ENCODE peak calls at places on chromosomes 7 and 10, in nine cellular contexts. T is tibial nerve; V is NCI-H460; N is mammary epithelial cell; B is stimulated activated CD4-positive, alpha-beta T cell treated with anti-CD3 and anti-CD28 coated beads, Interleukin-4, amount 100 ng/mL, for 4 hours; Y is activated CD4-positive, alpha-beta T cell treated with anti-CD3 and anti-CD28 coated beads for 24 hours; I is OCI-M1; W is T-cell; Q is cardiac fibroblast. M is an unnamed sample.

GRCh38 chr10:97195654-97196212 is 10.0 kb upstream of the SLIT1 start:
- DNase-seq in Q (no peak), I (no peak), B (no peak), N (no peak), V (no peak), Y (no peak), W (no peak), T (no peak), M (no peak)

GRCh38 chr7:110944966-110945644 is 145.8 kb upstream of the LRRN3 start:
- DNase-seq in W (no peak), T (no peak), I (peak; percentile 8), Y (no peak), N (no peak), B (no peak), V (no peak), Q (no peak), M (no peak)

GRCh38 chr7:29879609-29880008 is 73.3 kb downstream of the WIPF3 start:
- DNase-seq in Q (peak; percentile 69), B (no peak), V (no peak), W (no peak), T (no peak), I (no peak), Y (no peak), N (peak; percentile 46), M (no peak)

GRCh38 chr7:23247602-23248335 is 1.2 kb downstream of the GPNMB start:
- DNase-seq in I (no peak), B (no peak), W (no peak), Y (peak; percentile 0), V (no peak), Q (peak; percentile 14), N (no peak), T (peak; percentile 21), M (no peak)

GRCh38 chr7:149573519-149573918 is 75.9 kb upstream of the ZNF746 start:
- DNase-seq in B (no peak), T (no peak), Y (no peak), N (no peak), V (no peak), I (peak; percentile 2), Q (no peak), W (no peak), M (no peak)

GRCh38 chr7:40822861-40823260 is 688.1 kb downstream of the SUGCT start:
- DNase-seq in B (no peak), W (no peak), Y (no peak), I (no peak), V (no peak), N (no peak), T (no peak), Q (peak; percentile 29), M (no peak)

GRCh38 chr7:137961200-137962177 is 40.4 kb downstream of the CREB3L2 start:
- DNase-seq in N (no peak), Y (no peak), I (peak; percentile 24), V (no peak), W (no peak), B (no peak), T (no peak), Q (peak; percentile 67), M (no peak)

GRCh38 chr7:27095897-27096755 is at the start of gene HOXA1:
- DNase-seq in W (peak; percentile 76), Q (peak; percentile 47), I (peak; percentile 89), Y (peak; percentile 44), T (no peak), N (peak; percentile 92), B (peak; percentile 75), V (no peak), M (peak; percentile 68)

GRCh38 chr7:41163991-41164390 is 538.9 kb downstream of the INHBA start:
- DNase-seq in Y (no peak), T (no peak), V (no peak), W (no peak), Q (no peak), I (no peak), N (no peak), B (no peak), M (no peak)

GRCh38 chr7:128948312-128948973 is 10.7 kb downstream of the IRF5 start:
- DNase-seq in V (no peak), Q (peak; percentile 5), B (no peak), N (no peak), Y (no peak), I (no peak), W (no peak), T (no peak), M (no peak)

GRCh38 chr7:90958669-90959068 is 305.6 kb upstream of the FZD1 start:
- DNase-seq in Y (no peak), T (no peak), I (no peak), V (no peak), Q (peak; percentile 74), N (no peak), W (no peak), B (no peak), M (no peak)

GRCh38 chr10:133614830-133615580 is 11.6 kb downstream of the FRG2B start:
- DNase-seq in I (no peak), W (no peak), B (no peak), Q (peak; percentile 5), T (no peak), V (no peak), Y (no peak), N (no peak), M (no peak)

GRCh38 chr10:77837248-77837924 is 89.2 kb downstream of the DLG5 start:
- DNase-seq in B (peak; percentile 50), V (peak; percentile 54), I (peak; percentile 83), Y (peak; percentile 43), N (peak; percentile 62), T (no peak), Q (peak; percentile 36), W (peak; percentile 69), M (no peak)

GRCh38 chr10:11163990-11164805 is 146.5 kb downstream of the CELF2 start:
- DNase-seq in T (no peak), I (peak; percentile 65), N (no peak), V (no peak), B (no peak), Q (no peak), W (no peak), Y (no peak), M (no peak)

GRCh38 chr7:159112136-159113011 is 32.3 kb downstream of the VIPR2 start:
- DNase-seq in N (no peak), Q (no peak), B (peak; percentile 40), T (no peak), Y (no peak), I (no peak), V (no peak), W (no peak), M (no peak)

GRCh38 chr10:114477285-114477684 is 73.0 kb upstream of the AFAP1L2 start:
- DNase-seq in Y (no peak), W (no peak), Q (peak; percentile 10), T (peak; percentile 54), B (no peak), V (no peak), N (no peak), I (no peak), M (no peak)

GRCh38 chr7:102129636-102130370 is 156.9 kb upstream of the SH2B2 start:
- DNase-seq in W (no peak), T (no peak), N (no peak), B (no peak), I (no peak), Q (no peak), V (peak; percentile 51), Y (no peak), M (no peak)

GRCh38 chr10:58239561-58240169 is 28.0 kb downstream of the IPMK start:
- DNase-seq in N (peak; percentile 44), W (no peak), Y (no peak), T (no peak), I (no peak), Q (peak; percentile 82), V (no peak), B (no peak), M (no peak)

GRCh38 chr10:95394161-95394880 is 103.5 kb upstream of the PDLIM1 start:
- DNase-seq in T (no peak), Q (no peak), I (no peak), N (peak; percentile 99), V (no peak), W (no peak), Y (no peak), B (no peak), M (no peak)

GRCh38 chr7:38223311-38223710 is 45.3 kb downstream of the STARD3NL start:
- DNase-seq in B (no peak), T (no peak), Y (no peak), I (peak; percentile 42), W (no peak), V (no peak), Q (no peak), N (no peak), M (no peak)

GRCh38 chr7:20412023-20412422 is 81.3 kb downstream of the ITGB8 start:
- DNase-seq in W (no peak), Y (no peak), V (no peak), B (no peak), T (no peak), I (peak; percentile 44), Q (no peak), N (no peak), M (no peak)

GRCh38 chr10:50882540-50882983 is 2.9 kb downstream of the A1CF start:
- DNase-seq in B (no peak), I (no peak), N (no peak), Y (no peak), Q (no peak), W (no peak), V (no peak), T (no peak), M (no peak)

GRCh38 chr7:17305387-17306171 is 7.1 kb downstream of the AHR start:
- DNase-seq in N (no peak), B (no peak), V (no peak), Y (no peak), Q (no peak), T (no peak), I (no peak), W (no peak), M (no peak)

GRCh38 chr7:127437772-127438330 is 45.3 kb upstream of the ZNF800 start:
- DNase-seq in Y (no peak), N (peak; percentile 67), I (no peak), T (no peak), Q (peak; percentile 64), B (no peak), V (no peak), W (no peak), M (no peak)

GRCh38 chr10:97960269-97960869 is 70.1 kb downstream of the CRTAC1 start:
- DNase-seq in N (no peak), W (no peak), B (no peak), Y (no peak), T (no peak), I (peak; percentile 2), V (no peak), Q (no peak), M (no peak)

GRCh38 chr7:46969303-46970130 is 612.4 kb downstream of the TNS3 start:
- DNase-seq in V (no peak), W (no peak), Q (peak; percentile 24), Y (no peak), N (peak; percentile 57), T (no peak), B (no peak), I (no peak), M (no peak)

GRCh38 chr7:3754488-3755365 is 453.7 kb downstream of the SDK1 start:
- DNase-seq in Y (no peak), T (no peak), N (no peak), Q (peak; percentile 73), I (no peak), W (no peak), V (peak; percentile 68), B (no peak), M (no peak)

GRCh38 chr10:92657024-92657423 is 32.7 kb upstream of the HHEX start:
- DNase-seq in Q (peak; percentile 40), I (no peak), T (no peak), N (no peak), W (no peak), Y (no peak), B (no peak), V (no peak), M (no peak)

GRCh38 chr10:28120043-28120749 is 121.3 kb upstream of the ODAD2 start:
- DNase-seq in W (no peak), V (peak; percentile 2), Q (no peak), B (no peak), I (peak; percentile 62), N (no peak), Y (no peak), T (no peak), M (no peak)

GRCh38 chr7:99146979-99147378 is 3.1 kb upstream of the SMURF1 start:
- DNase-seq in I (no peak), N (no peak), Q (no peak), T (no peak), B (no peak), V (no peak), W (no peak), Y (no peak), M (no peak)

GRCh38 chr7:111137296-111138195 is 46.6 kb downstream of the LRRN3 start:
- DNase-seq in I (no peak), N (peak; percentile 66), Q (peak; percentile 75), Y (peak; percentile 22), V (no peak), B (peak; percentile 7), W (no peak), T (no peak), M (no peak)